ENCODE peak calls at places on chromosomes 11 and 22, in five cellular contexts. C, W, B, M and P are unnamed samples.

GRCh38 chr22:17476838-17477237 is 86.5 kb upstream of the SLC25A18 start:
- DNase-seq in C (no peak), W (no peak), B (no peak), M (no peak), P (no peak)

GRCh38 chr22:23085351-23085671 is 15.0 kb downstream of the GNAZ start:
- DNase-seq in C (no peak), W (no peak), B (no peak), M (no peak), P (no peak)

GRCh38 chr11:70073881-70074371 is 4.2 kb upstream of the ANO1 start:
- DNase-seq in C (peak), W (no peak), B (no peak), M (no peak), P (peak)

GRCh38 chr11:109677240-109677639 is 255.2 kb downstream of the C11orf87 start:
- DNase-seq in C (no peak), W (no peak), B (no peak), M (no peak), P (no peak)

GRCh38 chr11:102830328-102830727 is 13.1 kb downstream of the MMP3 start:
- DNase-seq in C (no peak), W (no peak), B (no peak), M (no peak), P (no peak)

GRCh38 chr11:13944016-13944415 is 18.5 kb upstream of the SPON1 start:
- DNase-seq in C (no peak), W (no peak), B (no peak), M (no peak), P (no peak)

GRCh38 chr22:32583074-32583677 is 108.6 kb downstream of the FBXO7 start:
- DNase-seq in C (no peak), W (no peak), B (no peak), M (no peak), P (no peak)

GRCh38 chr11:9953994-9954626 is 290.2 kb downstream of the SWAP70 start:
- DNase-seq in C (peak), W (no peak), B (no peak), M (no peak), P (no peak)

GRCh38 chr11:17209939-17210245 is 2.1 kb upstream of the PIK3C2A start:
- DNase-seq in C (peak), W (no peak), B (no peak), M (no peak), P (no peak)

GRCh38 chr22:49015993-49016908 is 811.4 kb downstream of the BRD1 start:
- DNase-seq in C (no peak), W (no peak), B (peak), M (no peak), P (peak)

GRCh38 chr11:5204787-5205186 is 4.3 kb upstream of the OR51V1 start:
- DNase-seq in C (peak), W (peak), B (no peak), M (peak), P (no peak)

DNA sequence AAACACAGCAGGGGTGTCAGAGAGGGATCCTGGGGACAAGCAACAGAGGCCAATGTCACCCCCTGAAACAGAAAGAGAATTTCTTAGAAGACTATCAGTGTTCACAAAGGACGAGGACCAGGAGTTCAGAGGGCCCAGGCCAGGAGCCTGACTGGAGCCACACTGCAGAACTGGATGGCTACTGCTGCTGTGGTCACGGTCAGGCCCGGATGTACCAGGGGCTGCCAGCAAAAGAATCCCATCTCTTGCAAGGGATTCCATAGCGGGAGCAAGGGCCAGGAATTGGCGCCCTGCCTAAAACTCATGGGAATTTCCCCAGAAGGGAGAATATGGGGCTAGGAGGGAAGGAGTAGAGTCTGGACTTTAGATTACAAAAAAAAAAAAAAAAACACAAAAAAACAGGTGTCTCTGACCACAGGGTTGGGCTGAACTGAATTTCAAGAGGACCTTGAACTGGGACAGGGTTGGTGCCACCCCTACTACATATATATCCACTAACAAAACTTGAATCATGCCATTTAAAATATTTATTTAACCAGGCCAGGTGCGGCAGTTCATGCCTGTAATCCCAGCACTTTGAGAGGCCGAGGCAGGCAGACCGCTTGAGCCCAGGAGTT is 15.7 kb upstream of the KCTD14 start:
- DNase-seq in C (no peak), W (no peak), B (no peak), M (no peak), P (no peak)
- H4K91ac ChIP-seq in C (no peak), W (no peak), B (no peak), M (peak), P (no peak)

GRCh38 chr22:50078761-50079160 is 6.5 kb downstream of the MLC1 start:
- DNase-seq in C (no peak), W (no peak), B (no peak), M (no peak), P (no peak)

GRCh38 chr22:50081426-50082196 is 3.6 kb downstream of the MLC1 start:
- DNase-seq in C (no peak), W (no peak), B (peak), M (no peak), P (no peak)

GRCh38 chr22:50079689-50080465 is 5.3 kb downstream of the MLC1 start:
- DNase-seq in C (no peak), W (no peak), B (no peak), M (no peak), P (no peak)

GRCh38 chr22:50076646-50077624 is 8.3 kb downstream of the MLC1 start:
- DNase-seq in C (no peak), W (no peak), B (no peak), M (no peak), P (no peak)

GRCh38 chr22:50078246-50078645 is 7.0 kb downstream of the MLC1 start:
- DNase-seq in C (no peak), W (no peak), B (no peak), M (no peak), P (no peak)
- H2BK12ac ChIP-seq in C (no peak), W (no peak), B (no peak), M (no peak), P (no peak)

GRCh38 chr11:104782377-104782754 is 115.9 kb downstream of the CASP12 start:
- DNase-seq in C (no peak), W (no peak), B (no peak), M (no peak), P (peak)

GRCh38 chr11:104783241-104783640 is 115.0 kb downstream of the CASP12 start:
- DNase-seq in C (no peak), W (no peak), B (no peak), M (no peak), P (no peak)

GRCh38 chr11:104781037-104781436 is 117.2 kb downstream of the CASP12 start:
- DNase-seq in C (no peak), W (no peak), B (no peak), M (no peak), P (no peak)

GRCh38 chr11:104781719-104782376 is 116.4 kb downstream of the CASP12 start:
- DNase-seq in C (no peak), W (no peak), B (peak), M (no peak), P (peak)

GRCh38 chr11:104784684-104785460 is 113.4 kb downstream of the CASP12 start:
- DNase-seq in C (no peak), W (no peak), B (no peak), M (no peak), P (no peak)
- H4K91ac ChIP-seq in C (no peak), W (no peak), B (no peak), M (no peak), P (no peak)

DNA sequence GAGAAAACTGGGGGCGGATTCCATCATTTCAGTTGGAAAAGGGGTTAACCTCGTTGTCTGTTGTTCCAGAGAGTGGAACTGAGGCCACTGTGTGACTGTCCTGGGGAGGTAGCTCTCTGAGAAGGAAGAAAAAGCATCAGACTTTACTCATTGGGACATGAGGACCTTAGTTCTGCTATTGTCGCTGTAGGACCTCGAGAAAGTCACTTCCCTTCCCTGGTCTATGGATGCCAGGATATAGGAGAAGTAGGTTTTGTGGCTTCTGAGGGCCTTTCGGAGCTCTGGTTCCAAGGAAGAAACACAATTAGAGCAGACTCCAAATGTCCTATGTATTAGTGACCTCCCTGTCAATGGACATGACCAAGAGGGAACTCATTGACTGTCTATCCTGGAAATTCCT is 6.2 kb downstream of the MYO18B start:
- DNase-seq in C (no peak), W (no peak), B (no peak), M (no peak), P (no peak)
- H2BK12ac ChIP-seq in C (no peak), W (no peak), B (no peak), M (no peak), P (no peak)

GRCh38 chr11:65295571-65296338 is 18.9 kb upstream of the CDC42EP2 start:
- DNase-seq in C (no peak), W (no peak), B (no peak), M (no peak), P (no peak)
- H4K91ac ChIP-seq in C (peak), W (no peak), B (no peak), M (no peak), P (no peak)

DNA sequence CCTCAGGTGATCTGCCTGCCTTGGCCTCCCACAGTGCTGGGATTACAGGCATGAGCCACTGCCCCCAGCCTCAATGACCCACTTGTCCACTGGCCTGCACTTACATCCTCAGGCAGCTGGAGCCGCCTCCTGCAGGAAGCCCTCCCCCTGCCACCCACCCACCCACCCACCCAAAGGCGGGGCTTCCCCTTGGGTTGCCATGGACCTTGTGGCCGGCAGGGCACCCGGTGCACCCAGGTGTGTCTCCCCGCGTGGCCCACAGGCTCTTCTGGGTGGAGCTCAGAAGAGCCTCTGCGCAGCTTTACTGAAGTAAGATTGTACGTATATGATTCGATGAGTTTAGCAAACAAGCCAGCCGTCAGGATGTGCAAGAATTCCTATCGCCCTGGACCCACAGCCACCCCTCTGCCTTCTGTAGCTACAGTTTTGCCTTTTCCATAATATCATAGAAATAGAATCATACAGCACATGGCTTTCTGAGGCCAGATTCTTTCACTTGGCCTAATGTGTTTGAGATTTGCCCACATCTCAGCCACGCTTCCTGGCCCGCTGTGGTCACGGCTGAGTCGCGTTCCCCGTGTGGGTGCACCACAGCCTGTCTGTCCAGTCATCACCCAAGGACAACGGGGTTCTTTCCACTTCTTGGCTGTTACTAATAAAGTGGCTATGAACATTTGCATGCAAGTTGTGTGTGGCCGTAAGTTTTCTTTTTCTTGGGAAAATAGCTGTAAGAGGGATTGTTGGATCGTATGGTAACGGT is 5.3 kb upstream of the BRSK2 start:
- DNase-seq in C (no peak), W (no peak), B (no peak), M (no peak), P (no peak)
- H2BK12ac ChIP-seq in C (no peak), W (no peak), B (no peak), M (no peak), P (no peak)

GRCh38 chr11:59842316-59842715 is 3.0 kb downstream of the CBLIF start:
- DNase-seq in C (no peak), W (no peak), B (no peak), M (no peak), P (no peak)
- H4K91ac ChIP-seq in C (no peak), W (peak), B (no peak), M (no peak), P (no peak)

GRCh38 chr11:364991-365390 is 4.3 kb upstream of the B4GALNT4 start:
- DNase-seq in C (no peak), W (no peak), B (no peak), M (no peak), P (no peak)

GRCh38 chr11:363948-364761 is 5.1 kb upstream of the B4GALNT4 start:
- DNase-seq in C (no peak), W (no peak), B (peak), M (no peak), P (peak)

GRCh38 chr11:368414-369335 is 624 bp upstream of the B4GALNT4 start:
- DNase-seq in C (peak), W (peak), B (no peak), M (no peak), P (peak)

GRCh38 chr11:367956-368413 is 1.3 kb upstream of the B4GALNT4 start:
- DNase-seq in C (no peak), W (no peak), B (no peak), M (no peak), P (no peak)

GRCh38 chr11:365831-366230 is 3.5 kb upstream of the B4GALNT4 start:
- DNase-seq in C (no peak), W (no peak), B (no peak), M (no peak), P (no peak)
- H2BK12ac ChIP-seq in C (no peak), W (no peak), B (no peak), M (no peak), P (no peak)